ENCODE peak calls at places on chromosomes 13 and 19, in four cellular contexts. One of them, this sample, is unnamed.

GRCh38 chr13:19781526-19781925 is 1.2 kb downstream of the PSPC1 start:
- DNase-seq in HS-27A: no peak
- DNase-seq in CD8-positive, alpha-beta memory T cell: no peak
- DNase-seq in AG08396: peak; percentile 10
- DNase-seq in this sample: no peak

GRCh38 chr19:850221-850978 is 1.7 kb upstream of the ELANE start:
- DNase-seq in HS-27A: peak; percentile 30
- DNase-seq in CD8-positive, alpha-beta memory T cell: no peak
- DNase-seq in AG08396: peak; percentile 94
- DNase-seq in this sample: no peak

GRCh38 chr19:8451885-8452284 is 7.1 kb downstream of the HNRNPM start:
- DNase-seq in HS-27A: no peak
- DNase-seq in CD8-positive, alpha-beta memory T cell: no peak
- DNase-seq in AG08396: peak; percentile 56
- DNase-seq in this sample: peak; percentile 56

GRCh38 chr19:40549007-40549708 is 27.5 kb upstream of the SHKBP1 start:
- DNase-seq in HS-27A: no peak
- DNase-seq in CD8-positive, alpha-beta memory T cell: peak; percentile 50
- DNase-seq in AG08396: peak; percentile 57
- DNase-seq in this sample: peak; percentile 7

GRCh38 chr19:322616-323015 is 22.0 kb downstream of the MIER2 start:
- DNase-seq in HS-27A: no peak
- DNase-seq in CD8-positive, alpha-beta memory T cell: no peak
- DNase-seq in AG08396: no peak
- DNase-seq in this sample: no peak

GRCh38 chr13:26950546-26950945 is 190.0 kb upstream of the GPR12 start:
- DNase-seq in HS-27A: no peak
- DNase-seq in CD8-positive, alpha-beta memory T cell: no peak
- DNase-seq in AG08396: no peak
- DNase-seq in this sample: no peak

GRCh38 chr19:4144666-4145261 is 8.7 kb upstream of the CREB3L3 start:
- DNase-seq in HS-27A: no peak
- DNase-seq in CD8-positive, alpha-beta memory T cell: no peak
- DNase-seq in AG08396: peak; percentile 61
- DNase-seq in this sample: no peak

GRCh38 chr19:28949535-28949934 is 263.4 kb downstream of the UQCRFS1 start:
- DNase-seq in HS-27A: no peak
- DNase-seq in CD8-positive, alpha-beta memory T cell: no peak
- DNase-seq in AG08396: no peak
- DNase-seq in this sample: no peak

GRCh38 chr19:47398707-47399106 is 20.6 kb downstream of the MEIS3 start:
- DNase-seq in HS-27A: no peak
- DNase-seq in CD8-positive, alpha-beta memory T cell: no peak
- DNase-seq in AG08396: no peak
- DNase-seq in this sample: no peak

GRCh38 chr19:47023448-47023794 is 3.8 kb downstream of the NPAS1 start:
- DNase-seq in HS-27A: no peak
- DNase-seq in CD8-positive, alpha-beta memory T cell: no peak
- DNase-seq in AG08396: no peak
- DNase-seq in this sample: no peak

GRCh38 chr13:49357694-49358093 is 86.2 kb downstream of the CAB39L start:
- DNase-seq in HS-27A: peak; percentile 40
- DNase-seq in CD8-positive, alpha-beta memory T cell: no peak
- DNase-seq in AG08396: peak; percentile 25
- DNase-seq in this sample: no peak

GRCh38 chr19:41994994-41995958 is 1.2 kb upstream of the ATP1A3 start:
- DNase-seq in HS-27A: no peak
- DNase-seq in CD8-positive, alpha-beta memory T cell: no peak
- DNase-seq in AG08396: no peak
- DNase-seq in this sample: no peak

GRCh38 chr13:38951525-38952313 is 38.9 kb downstream of the STOML3 start:
- DNase-seq in HS-27A: no peak
- DNase-seq in CD8-positive, alpha-beta memory T cell: no peak
- DNase-seq in AG08396: no peak
- DNase-seq in this sample: no peak

GRCh38 chr19:6222884-6223283 is 56.9 kb downstream of the MLLT1 start:
- DNase-seq in HS-27A: no peak
- DNase-seq in CD8-positive, alpha-beta memory T cell: no peak
- DNase-seq in AG08396: no peak
- DNase-seq in this sample: no peak

GRCh38 chr13:92379371-92379770 is 847.2 kb upstream of the GPC6 start:
- DNase-seq in HS-27A: no peak
- DNase-seq in CD8-positive, alpha-beta memory T cell: no peak
- DNase-seq in AG08396: no peak
- DNase-seq in this sample: no peak

GRCh38 chr13:20831254-20831653 is 57.5 kb upstream of the EEF1AKMT1 start:
- DNase-seq in HS-27A: no peak
- DNase-seq in CD8-positive, alpha-beta memory T cell: no peak
- DNase-seq in AG08396: no peak
- DNase-seq in this sample: no peak

GRCh38 chr13:24159362-24159761 is 1.2 kb upstream of the SPATA13 start:
- DNase-seq in HS-27A: no peak
- DNase-seq in CD8-positive, alpha-beta memory T cell: no peak
- DNase-seq in AG08396: no peak
- DNase-seq in this sample: no peak

GRCh38 chr19:19405919-19406877 is 723 bp downstream of the GATAD2A start:
- DNase-seq in HS-27A: no peak
- DNase-seq in CD8-positive, alpha-beta memory T cell: peak; percentile 42
- DNase-seq in AG08396: peak; percentile 46
- DNase-seq in this sample: no peak

GRCh38 chr13:77990973-77991372 is 72.3 kb upstream of the EDNRB start:
- DNase-seq in HS-27A: no peak
- DNase-seq in CD8-positive, alpha-beta memory T cell: no peak
- DNase-seq in AG08396: no peak
- DNase-seq in this sample: no peak

This sample was measured in keratinocyte.